ENCODE peak calls at places on chromosomes 11 and 22, in five cellular contexts. L, G, I, B and W are unnamed samples.

GRCh38 chr11:103581680-103582265 is 454.7 kb upstream of the DDI1 start:
- DNase-seq in G (no peak), L (no peak), B (no peak), I (no peak), W (no peak)

GRCh38 chr11:34899633-34900016 is 16.6 kb downstream of the APIP start:
- DNase-seq in L (no peak), G (peak), I (no peak), B (no peak), W (no peak)

GRCh38 chr11:8067929-8068575 is 13.0 kb upstream of the TUB start:
- DNase-seq in G (no peak), L (no peak), I (no peak), B (no peak), W (peak)

GRCh38 chr11:19903620-19904069 is 191.0 kb downstream of the NAV2 start:
- DNase-seq in I (peak), L (peak), B (peak), G (peak), W (peak)

GRCh38 chr11:70733327-70734325 is 335.3 kb downstream of the CTTN start:
- DNase-seq in L (no peak), I (no peak), G (no peak), B (peak), W (no peak)

GRCh38 chr22:41935015-41935908 is 8.7 kb upstream of the TNFRSF13C start:
- DNase-seq in B (peak), L (no peak), G (no peak), I (no peak), W (no peak)

GRCh38 chr11:83641511-83641910 is 355.3 kb upstream of the CCDC90B start:
- DNase-seq in B (no peak), G (no peak), I (peak), L (no peak), W (no peak)

GRCh38 chr11:119100246-119100959 is 1.2 kb downstream of the DPAGT1 start:
- DNase-seq in G (peak), I (peak), L (no peak), B (no peak), W (peak)

GRCh38 chr11:131643171-131643570 is 272.8 kb downstream of the NTM start:
- DNase-seq in I (no peak), B (no peak), G (no peak), L (no peak), W (no peak)

GRCh38 chr11:48028909-48029685 is 48.7 kb downstream of the PTPRJ start:
- DNase-seq in B (no peak), G (no peak), L (no peak), I (no peak), W (no peak)

GRCh38 chr11:48029686-48030279 is 49.4 kb downstream of the PTPRJ start:
- DNase-seq in G (no peak), L (no peak), B (no peak), I (no peak), W (no peak)

GRCh38 chr11:48034926-48035876 is 54.8 kb downstream of the PTPRJ start:
- DNase-seq in I (no peak), G (no peak), L (no peak), B (no peak), W (no peak)

GRCh38 chr11:48033918-48034341 is 53.6 kb downstream of the PTPRJ start:
- DNase-seq in I (no peak), L (no peak), B (no peak), G (peak), W (no peak)

GRCh38 chr11:48031602-48032001 is 51.2 kb downstream of the PTPRJ start:
- DNase-seq in G (peak), B (no peak), I (no peak), L (no peak), W (no peak)
- H3K4me3 ChIP-seq in G (peak), B (no peak), I (no peak), L (no peak), W (no peak)

GRCh38 chr22:17266261-17266971 is 47.2 kb upstream of the ADA2 start:
- DNase-seq in G (peak), I (peak), B (peak), L (no peak), W (peak)
- H3K4me3 ChIP-seq in G (no peak), I (no peak), B (peak), L (no peak), W (peak)

GRCh38 chr11:65869643-65870306 is 2.8 kb downstream of the EFEMP2 start:
- DNase-seq in G (no peak), B (no peak), L (no peak), I (no peak), W (no peak)

GRCh38 chr11:65868907-65869306 is 3.7 kb downstream of the EFEMP2 start:
- DNase-seq in I (no peak), B (no peak), G (no peak), L (no peak), W (no peak)

GRCh38 chr11:65866524-65867283 is 5.9 kb downstream of the EFEMP2 start:
- DNase-seq in G (no peak), B (no peak), I (no peak), L (peak), W (no peak)

GRCh38 chr11:65867284-65868071 is 5.1 kb downstream of the EFEMP2 start:
- DNase-seq in L (peak), G (peak), I (no peak), B (peak), W (no peak)

DNA sequence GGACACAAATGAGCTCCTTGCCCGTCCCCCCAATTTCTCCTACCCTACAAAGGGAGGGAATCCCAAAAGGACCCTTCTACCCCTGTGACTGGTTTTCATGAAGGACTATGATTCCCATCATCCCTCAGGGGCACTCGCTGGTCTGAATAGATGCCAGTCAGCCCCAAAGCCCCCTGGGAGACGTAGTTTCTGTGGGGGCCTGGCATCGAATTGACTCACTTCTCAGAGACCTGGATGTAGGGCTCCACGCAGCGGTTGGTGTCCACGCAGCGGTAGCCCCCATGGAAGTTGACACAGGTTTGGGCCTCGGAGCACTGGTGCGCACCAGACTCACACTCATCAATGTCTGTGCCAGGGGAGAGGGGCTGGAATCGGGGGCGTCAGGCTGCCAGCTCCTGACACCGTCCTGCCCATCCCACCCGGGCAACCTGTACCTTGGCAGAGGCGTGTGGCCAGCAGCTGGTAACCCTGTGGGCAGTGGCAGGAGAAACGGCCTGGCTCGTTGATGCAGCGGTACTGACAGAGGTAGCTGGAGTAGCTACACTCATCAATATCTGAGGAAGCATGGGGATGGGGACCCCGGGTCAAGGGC is 4.4 kb downstream of the EFEMP2 start:
- DNase-seq in G (peak), B (peak), I (peak), L (peak), W (no peak)
- H3K4me3 ChIP-seq in G (no peak), B (peak), I (no peak), L (no peak), W (no peak)

GRCh38 chr11:58652726-58653280 is 30.3 kb downstream of the CNTF start:
- DNase-seq in G (no peak), B (no peak), I (no peak), L (no peak), W (no peak)

GRCh38 chr11:58647866-58648265 is 25.4 kb downstream of the CNTF start:
- DNase-seq in B (no peak), G (no peak), I (no peak), L (no peak), W (peak)

GRCh38 chr11:58649623-58650022 is 27.2 kb downstream of the CNTF start:
- DNase-seq in B (no peak), G (no peak), L (no peak), I (no peak), W (no peak)

GRCh38 chr11:58647141-58647699 is 24.8 kb downstream of the CNTF start:
- DNase-seq in I (no peak), G (peak), L (no peak), B (no peak), W (peak)

DNA sequence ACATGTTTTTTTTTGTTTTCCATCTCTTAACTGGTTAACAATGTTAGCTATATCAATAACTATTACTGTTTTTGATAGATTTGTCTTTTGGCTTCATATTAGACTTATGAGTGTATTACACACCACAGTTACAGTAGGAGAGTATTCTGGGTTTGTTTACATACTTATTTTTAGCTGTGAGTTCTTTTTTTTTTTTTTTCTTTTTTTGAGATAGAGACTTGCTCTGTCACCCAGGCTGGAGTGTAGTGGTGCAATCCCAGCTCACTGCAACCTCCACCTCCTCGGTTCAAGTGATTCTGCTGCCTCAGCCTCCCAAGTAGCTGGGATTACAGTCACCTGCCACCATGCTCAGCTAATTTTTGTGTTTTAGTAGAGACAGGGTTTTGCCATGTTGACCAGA is 28.0 kb downstream of the CNTF start:
- DNase-seq in I (peak), B (no peak), G (no peak), L (no peak), W (no peak)
- H3K4me3 ChIP-seq in I (no peak), B (no peak), G (no peak), L (no peak), W (no peak)

GRCh38 chr11:27217948-27218410 is 145.0 kb downstream of the CCDC34 start:
- DNase-seq in B (no peak), I (peak), L (peak), G (no peak), W (peak)
- H3K4me3 ChIP-seq in B (no peak), I (no peak), L (no peak), G (no peak), W (no peak)

DNA sequence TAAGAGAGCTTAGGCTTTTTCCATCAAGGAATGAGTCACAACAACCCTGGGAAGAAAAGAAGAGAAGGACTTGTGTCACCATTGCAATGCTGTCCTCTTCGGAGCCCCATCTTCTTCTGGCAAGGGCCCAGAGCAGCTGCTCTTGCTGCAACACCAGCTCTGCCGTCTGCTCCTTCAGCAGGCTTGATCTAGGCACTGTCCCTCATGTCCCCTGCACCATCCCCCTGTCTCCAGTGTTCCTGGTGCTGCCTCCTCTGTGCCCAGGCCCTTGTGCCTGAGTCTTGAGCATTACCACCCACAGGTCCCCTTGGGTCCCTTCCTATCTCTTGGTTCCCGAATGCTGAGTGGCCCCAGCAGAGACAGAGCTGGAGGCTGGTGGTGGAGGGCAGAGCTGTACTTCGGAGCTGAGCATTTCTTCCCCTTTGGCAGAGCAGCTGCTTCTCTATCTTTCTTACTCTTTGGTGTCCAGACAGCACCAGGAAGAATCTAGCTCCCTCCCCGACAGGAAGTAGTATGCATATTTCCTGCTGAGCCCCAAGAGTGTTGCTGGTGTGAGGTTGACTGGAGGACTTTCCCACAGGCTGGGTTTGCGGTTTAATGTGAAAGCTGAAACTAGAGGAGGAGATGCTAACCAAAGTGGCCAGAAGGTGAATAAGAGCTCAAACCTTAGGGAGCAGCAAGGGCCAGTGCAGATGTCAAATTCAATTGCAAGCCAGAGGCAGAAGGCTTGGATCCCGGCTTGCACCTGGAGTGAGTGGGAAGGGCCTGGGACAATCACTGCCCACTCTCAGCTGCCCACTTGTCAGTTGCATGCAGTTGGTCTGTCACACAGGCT is 27.8 kb downstream of the WEE1 start:
- DNase-seq in B (no peak), G (peak), I (peak), L (no peak), W (peak)
- H3K4me3 ChIP-seq in B (no peak), G (peak), I (peak), L (no peak), W (peak)